ENCODE peak calls at places on chromosomes 3 and 15, in six cellular contexts. One of them, this sample, is unnamed.

GRCh38 chr3:193174137-193174536 is 66.9 kb upstream of the PLAAT1 start:
- DNase-seq in stimulated activated naive CD4-positive, alpha-beta T cell: no peak
- DNase-seq in dorsolateral prefrontal cortex: no peak
- DNase-seq in NCI-H1436: no peak
- DNase-seq in HTR-8/SVneo: no peak
- DNase-seq in AG08396: no peak
- DNase-seq in this sample: no peak

GRCh38 chr15:65732698-65733097 is 59.4 kb downstream of the DENND4A start:
- DNase-seq in NCI-H1436: no peak
- DNase-seq in dorsolateral prefrontal cortex: no peak
- DNase-seq in stimulated activated naive CD4-positive, alpha-beta T cell: no peak
- DNase-seq in AG08396: no peak
- DNase-seq in HTR-8/SVneo: no peak
- DNase-seq in this sample: no peak

GRCh38 chr15:101052681-101053121 is 133.5 kb downstream of the LRRK1 start:
- DNase-seq in HTR-8/SVneo: no peak
- DNase-seq in stimulated activated naive CD4-positive, alpha-beta T cell: no peak
- DNase-seq in AG08396: no peak
- DNase-seq in NCI-H1436: no peak
- DNase-seq in dorsolateral prefrontal cortex: no peak
- DNase-seq in this sample: no peak

GRCh38 chr3:182794806-182795369 is 1.6 kb downstream of the ATP11B start:
- DNase-seq in NCI-H1436: no peak
- DNase-seq in HTR-8/SVneo: no peak
- DNase-seq in dorsolateral prefrontal cortex: no peak
- DNase-seq in stimulated activated naive CD4-positive, alpha-beta T cell: no peak
- DNase-seq in AG08396: no peak
- DNase-seq in this sample: no peak

GRCh38 chr15:70902105-70902504 is 9.5 kb downstream of the LRRC49 start:
- DNase-seq in HTR-8/SVneo: peak
- DNase-seq in dorsolateral prefrontal cortex: no peak
- DNase-seq in AG08396: peak
- DNase-seq in NCI-H1436: no peak
- DNase-seq in stimulated activated naive CD4-positive, alpha-beta T cell: no peak
- DNase-seq in this sample: no peak

GRCh38 chr3:58588030-58588614 is 10.9 kb upstream of the FAM107A start:
- DNase-seq in NCI-H1436: no peak
- DNase-seq in AG08396: peak
- DNase-seq in HTR-8/SVneo: peak
- DNase-seq in stimulated activated naive CD4-positive, alpha-beta T cell: no peak
- DNase-seq in dorsolateral prefrontal cortex: no peak
- DNase-seq in this sample: no peak

GRCh38 chr3:39433642-39434041 is 27.1 kb downstream of the RPSA start:
- DNase-seq in stimulated activated naive CD4-positive, alpha-beta T cell: no peak
- DNase-seq in AG08396: peak
- DNase-seq in HTR-8/SVneo: no peak
- DNase-seq in dorsolateral prefrontal cortex: no peak
- DNase-seq in NCI-H1436: no peak
- DNase-seq in this sample: no peak

GRCh38 chr3:142363936-142364467 is 83.8 kb downstream of the XRN1 start:
- DNase-seq in stimulated activated naive CD4-positive, alpha-beta T cell: no peak
- DNase-seq in NCI-H1436: no peak
- DNase-seq in dorsolateral prefrontal cortex: no peak
- DNase-seq in AG08396: no peak
- DNase-seq in HTR-8/SVneo: no peak
- DNase-seq in this sample: no peak

GRCh38 chr3:34212175-34212574 is 413.7 kb downstream of the PDCD6IP start:
- DNase-seq in AG08396: no peak
- DNase-seq in dorsolateral prefrontal cortex: no peak
- DNase-seq in NCI-H1436: no peak
- DNase-seq in HTR-8/SVneo: no peak
- DNase-seq in stimulated activated naive CD4-positive, alpha-beta T cell: no peak
- DNase-seq in this sample: no peak

GRCh38 chr15:40930430-40931299 is 1.5 kb downstream of the DLL4 start:
- DNase-seq in AG08396: peak
- DNase-seq in HTR-8/SVneo: no peak
- DNase-seq in stimulated activated naive CD4-positive, alpha-beta T cell: peak
- DNase-seq in dorsolateral prefrontal cortex: no peak
- DNase-seq in NCI-H1436: peak
- DNase-seq in this sample: no peak

GRCh38 chr15:80970018-80970657 is 19.5 kb downstream of the MESD start:
- DNase-seq in AG08396: peak
- DNase-seq in dorsolateral prefrontal cortex: peak
- DNase-seq in NCI-H1436: peak
- DNase-seq in stimulated activated naive CD4-positive, alpha-beta T cell: peak
- DNase-seq in HTR-8/SVneo: peak
- DNase-seq in this sample: peak

GRCh38 chr15:94607176-94607654 is 375.9 kb downstream of the MCTP2 start:
- DNase-seq in HTR-8/SVneo: no peak
- DNase-seq in NCI-H1436: no peak
- DNase-seq in dorsolateral prefrontal cortex: peak
- DNase-seq in stimulated activated naive CD4-positive, alpha-beta T cell: no peak
- DNase-seq in AG08396: no peak
- DNase-seq in this sample: no peak

GRCh38 chr15:70451861-70452653 is 311.3 kb downstream of the UACA start:
- DNase-seq in stimulated activated naive CD4-positive, alpha-beta T cell: peak
- DNase-seq in NCI-H1436: peak
- DNase-seq in dorsolateral prefrontal cortex: no peak
- DNase-seq in HTR-8/SVneo: no peak
- DNase-seq in AG08396: no peak
- DNase-seq in this sample: no peak

GRCh38 chr15:69573815-69574472 is 121.3 kb downstream of the RPLP1 start:
- DNase-seq in AG08396: no peak
- DNase-seq in stimulated activated naive CD4-positive, alpha-beta T cell: no peak
- DNase-seq in HTR-8/SVneo: no peak
- DNase-seq in dorsolateral prefrontal cortex: no peak
- DNase-seq in NCI-H1436: no peak
- DNase-seq in this sample: no peak

GRCh38 chr3:193030276-193030675 is 112.6 kb upstream of the MB21D2 start:
- DNase-seq in NCI-H1436: peak
- DNase-seq in AG08396: no peak
- DNase-seq in stimulated activated naive CD4-positive, alpha-beta T cell: no peak
- DNase-seq in dorsolateral prefrontal cortex: no peak
- DNase-seq in HTR-8/SVneo: no peak
- DNase-seq in this sample: no peak

GRCh38 chr15:95325763-95326688 is 1004.5 kb upstream of the NR2F2 start:
- DNase-seq in NCI-H1436: no peak
- DNase-seq in HTR-8/SVneo: no peak
- DNase-seq in dorsolateral prefrontal cortex: no peak
- DNase-seq in stimulated activated naive CD4-positive, alpha-beta T cell: no peak
- DNase-seq in AG08396: no peak
- DNase-seq in this sample: no peak

This sample was measured in hypothalamus.